ENCODE peak calls at places on chromosomes 5 and 9, in five cellular contexts. One of them, this sample, is unnamed.

GRCh38 chr5:173689713-173690360 is 73.4 kb upstream of the BOD1 start:
- DNase-seq in nephron progenitor cell: no peak
- DNase-seq in stimulated activated naive CD8-positive, alpha-beta T cell treated with anti-CD3 and anti-CD28 coated beads, Interleukin-15, Interleukin-2, amounts not matched to agents 100 U/mL and 50 U/mL, for 24 hours: no peak
- DNase-seq in activated T-helper 2 cell treated with anti-CD3 and anti-CD28 coated beads, Interferon-gamma antibody, Interleukin-2, Interleukin-4, amounts not matched to agents 10 μg/mL and 5 μg/mL and 100 μg/mL, durations not matched to agents 14 hours and 24 hours and 36 hours: no peak
- DNase-seq in amniotic stem cell: no peak
- DNase-seq in this sample: no peak

GRCh38 chr9:94718936-94719335 is 7.6 kb upstream of the AOPEP start:
- DNase-seq in stimulated activated naive CD8-positive, alpha-beta T cell treated with anti-CD3 and anti-CD28 coated beads, Interleukin-15, Interleukin-2, amounts not matched to agents 100 U/mL and 50 U/mL, for 24 hours: no peak
- DNase-seq in amniotic stem cell: no peak
- DNase-seq in activated T-helper 2 cell treated with anti-CD3 and anti-CD28 coated beads, Interferon-gamma antibody, Interleukin-2, Interleukin-4, amounts not matched to agents 10 μg/mL and 5 μg/mL and 100 μg/mL, durations not matched to agents 14 hours and 24 hours and 36 hours: no peak
- DNase-seq in nephron progenitor cell: no peak
- DNase-seq in this sample: no peak

GRCh38 chr5:9056046-9056445 is 489.8 kb downstream of the SEMA5A start:
- DNase-seq in activated T-helper 2 cell treated with anti-CD3 and anti-CD28 coated beads, Interferon-gamma antibody, Interleukin-2, Interleukin-4, amounts not matched to agents 10 μg/mL and 5 μg/mL and 100 μg/mL, durations not matched to agents 14 hours and 24 hours and 36 hours: no peak
- DNase-seq in nephron progenitor cell: no peak
- DNase-seq in stimulated activated naive CD8-positive, alpha-beta T cell treated with anti-CD3 and anti-CD28 coated beads, Interleukin-15, Interleukin-2, amounts not matched to agents 100 U/mL and 50 U/mL, for 24 hours: no peak
- DNase-seq in amniotic stem cell: no peak
- DNase-seq in this sample: peak; percentile 18

GRCh38 chr9:69293186-69293585 is 31.8 kb upstream of the ENTREP1 start:
- DNase-seq in stimulated activated naive CD8-positive, alpha-beta T cell treated with anti-CD3 and anti-CD28 coated beads, Interleukin-15, Interleukin-2, amounts not matched to agents 100 U/mL and 50 U/mL, for 24 hours: no peak
- DNase-seq in activated T-helper 2 cell treated with anti-CD3 and anti-CD28 coated beads, Interferon-gamma antibody, Interleukin-2, Interleukin-4, amounts not matched to agents 10 μg/mL and 5 μg/mL and 100 μg/mL, durations not matched to agents 14 hours and 24 hours and 36 hours: no peak
- DNase-seq in nephron progenitor cell: no peak
- DNase-seq in amniotic stem cell: no peak
- DNase-seq in this sample: no peak

GRCh38 chr9:73474625-73475024 is 323.0 kb downstream of the ANXA1 start:
- DNase-seq in stimulated activated naive CD8-positive, alpha-beta T cell treated with anti-CD3 and anti-CD28 coated beads, Interleukin-15, Interleukin-2, amounts not matched to agents 100 U/mL and 50 U/mL, for 24 hours: no peak
- DNase-seq in activated T-helper 2 cell treated with anti-CD3 and anti-CD28 coated beads, Interferon-gamma antibody, Interleukin-2, Interleukin-4, amounts not matched to agents 10 μg/mL and 5 μg/mL and 100 μg/mL, durations not matched to agents 14 hours and 24 hours and 36 hours: no peak
- DNase-seq in nephron progenitor cell: no peak
- DNase-seq in amniotic stem cell: no peak
- DNase-seq in this sample: no peak

GRCh38 chr9:86788456-86788855 is 158.8 kb downstream of the GAS1 start:
- DNase-seq in stimulated activated naive CD8-positive, alpha-beta T cell treated with anti-CD3 and anti-CD28 coated beads, Interleukin-15, Interleukin-2, amounts not matched to agents 100 U/mL and 50 U/mL, for 24 hours: no peak
- DNase-seq in amniotic stem cell: no peak
- DNase-seq in nephron progenitor cell: no peak
- DNase-seq in activated T-helper 2 cell treated with anti-CD3 and anti-CD28 coated beads, Interferon-gamma antibody, Interleukin-2, Interleukin-4, amounts not matched to agents 10 μg/mL and 5 μg/mL and 100 μg/mL, durations not matched to agents 14 hours and 24 hours and 36 hours: no peak
- DNase-seq in this sample: no peak

GRCh38 chr5:51651889-51652288 is 268.6 kb downstream of the ISL1 start:
- DNase-seq in nephron progenitor cell: no peak
- DNase-seq in stimulated activated naive CD8-positive, alpha-beta T cell treated with anti-CD3 and anti-CD28 coated beads, Interleukin-15, Interleukin-2, amounts not matched to agents 100 U/mL and 50 U/mL, for 24 hours: no peak
- DNase-seq in amniotic stem cell: no peak
- DNase-seq in activated T-helper 2 cell treated with anti-CD3 and anti-CD28 coated beads, Interferon-gamma antibody, Interleukin-2, Interleukin-4, amounts not matched to agents 10 μg/mL and 5 μg/mL and 100 μg/mL, durations not matched to agents 14 hours and 24 hours and 36 hours: no peak
- DNase-seq in this sample: peak; percentile 11

GRCh38 chr9:124206391-124206790 is 51.4 kb upstream of the NEK6 start:
- DNase-seq in amniotic stem cell: no peak
- DNase-seq in nephron progenitor cell: no peak
- DNase-seq in activated T-helper 2 cell treated with anti-CD3 and anti-CD28 coated beads, Interferon-gamma antibody, Interleukin-2, Interleukin-4, amounts not matched to agents 10 μg/mL and 5 μg/mL and 100 μg/mL, durations not matched to agents 14 hours and 24 hours and 36 hours: no peak
- DNase-seq in stimulated activated naive CD8-positive, alpha-beta T cell treated with anti-CD3 and anti-CD28 coated beads, Interleukin-15, Interleukin-2, amounts not matched to agents 100 U/mL and 50 U/mL, for 24 hours: no peak
- DNase-seq in this sample: no peak

GRCh38 chr9:78122631-78123030 is 91.0 kb upstream of the GNAQ start:
- DNase-seq in nephron progenitor cell: no peak
- DNase-seq in stimulated activated naive CD8-positive, alpha-beta T cell treated with anti-CD3 and anti-CD28 coated beads, Interleukin-15, Interleukin-2, amounts not matched to agents 100 U/mL and 50 U/mL, for 24 hours: no peak
- DNase-seq in activated T-helper 2 cell treated with anti-CD3 and anti-CD28 coated beads, Interferon-gamma antibody, Interleukin-2, Interleukin-4, amounts not matched to agents 10 μg/mL and 5 μg/mL and 100 μg/mL, durations not matched to agents 14 hours and 24 hours and 36 hours: no peak
- DNase-seq in amniotic stem cell: no peak
- DNase-seq in this sample: peak; percentile 75

GRCh38 chr9:33914887-33915286 is 97.9 kb downstream of the UBE2R2 start:
- DNase-seq in nephron progenitor cell: no peak
- DNase-seq in activated T-helper 2 cell treated with anti-CD3 and anti-CD28 coated beads, Interferon-gamma antibody, Interleukin-2, Interleukin-4, amounts not matched to agents 10 μg/mL and 5 μg/mL and 100 μg/mL, durations not matched to agents 14 hours and 24 hours and 36 hours: no peak
- DNase-seq in stimulated activated naive CD8-positive, alpha-beta T cell treated with anti-CD3 and anti-CD28 coated beads, Interleukin-15, Interleukin-2, amounts not matched to agents 100 U/mL and 50 U/mL, for 24 hours: no peak
- DNase-seq in amniotic stem cell: no peak
- DNase-seq in this sample: no peak

GRCh38 chr9:116087751-116088194 is 65.8 kb upstream of the PAPPA start:
- DNase-seq in activated T-helper 2 cell treated with anti-CD3 and anti-CD28 coated beads, Interferon-gamma antibody, Interleukin-2, Interleukin-4, amounts not matched to agents 10 μg/mL and 5 μg/mL and 100 μg/mL, durations not matched to agents 14 hours and 24 hours and 36 hours: no peak
- DNase-seq in amniotic stem cell: no peak
- DNase-seq in nephron progenitor cell: no peak
- DNase-seq in stimulated activated naive CD8-positive, alpha-beta T cell treated with anti-CD3 and anti-CD28 coated beads, Interleukin-15, Interleukin-2, amounts not matched to agents 100 U/mL and 50 U/mL, for 24 hours: no peak
- DNase-seq in this sample: peak; percentile 64

GRCh38 chr5:161549106-161549505 is 2.6 kb upstream of the GABRB2 start:
- DNase-seq in nephron progenitor cell: peak; percentile 26
- DNase-seq in stimulated activated naive CD8-positive, alpha-beta T cell treated with anti-CD3 and anti-CD28 coated beads, Interleukin-15, Interleukin-2, amounts not matched to agents 100 U/mL and 50 U/mL, for 24 hours: no peak
- DNase-seq in activated T-helper 2 cell treated with anti-CD3 and anti-CD28 coated beads, Interferon-gamma antibody, Interleukin-2, Interleukin-4, amounts not matched to agents 10 μg/mL and 5 μg/mL and 100 μg/mL, durations not matched to agents 14 hours and 24 hours and 36 hours: no peak
- DNase-seq in amniotic stem cell: no peak
- DNase-seq in this sample: no peak

GRCh38 chr9:121179930-121180681 is 21.6 kb downstream of the RAB14 start:
- DNase-seq in activated T-helper 2 cell treated with anti-CD3 and anti-CD28 coated beads, Interferon-gamma antibody, Interleukin-2, Interleukin-4, amounts not matched to agents 10 μg/mL and 5 μg/mL and 100 μg/mL, durations not matched to agents 14 hours and 24 hours and 36 hours: no peak
- DNase-seq in amniotic stem cell: no peak
- DNase-seq in stimulated activated naive CD8-positive, alpha-beta T cell treated with anti-CD3 and anti-CD28 coated beads, Interleukin-15, Interleukin-2, amounts not matched to agents 100 U/mL and 50 U/mL, for 24 hours: no peak
- DNase-seq in nephron progenitor cell: no peak
- DNase-seq in this sample: no peak

GRCh38 chr5:134227259-134227658 is 1.4 kb upstream of the PPP2CA start:
- DNase-seq in activated T-helper 2 cell treated with anti-CD3 and anti-CD28 coated beads, Interferon-gamma antibody, Interleukin-2, Interleukin-4, amounts not matched to agents 10 μg/mL and 5 μg/mL and 100 μg/mL, durations not matched to agents 14 hours and 24 hours and 36 hours: no peak
- DNase-seq in nephron progenitor cell: no peak
- DNase-seq in stimulated activated naive CD8-positive, alpha-beta T cell treated with anti-CD3 and anti-CD28 coated beads, Interleukin-15, Interleukin-2, amounts not matched to agents 100 U/mL and 50 U/mL, for 24 hours: peak; percentile 11
- DNase-seq in amniotic stem cell: no peak
- DNase-seq in this sample: peak; percentile 12

GRCh38 chr5:26339576-26339975 is 698.8 kb downstream of the CDH9 start:
- DNase-seq in activated T-helper 2 cell treated with anti-CD3 and anti-CD28 coated beads, Interferon-gamma antibody, Interleukin-2, Interleukin-4, amounts not matched to agents 10 μg/mL and 5 μg/mL and 100 μg/mL, durations not matched to agents 14 hours and 24 hours and 36 hours: no peak
- DNase-seq in stimulated activated naive CD8-positive, alpha-beta T cell treated with anti-CD3 and anti-CD28 coated beads, Interleukin-15, Interleukin-2, amounts not matched to agents 100 U/mL and 50 U/mL, for 24 hours: no peak
- DNase-seq in nephron progenitor cell: no peak
- DNase-seq in amniotic stem cell: no peak
- DNase-seq in this sample: no peak

GRCh38 chr5:9621379-9621903 is 8.7 kb downstream of the TAS2R1 start:
- DNase-seq in activated T-helper 2 cell treated with anti-CD3 and anti-CD28 coated beads, Interferon-gamma antibody, Interleukin-2, Interleukin-4, amounts not matched to agents 10 μg/mL and 5 μg/mL and 100 μg/mL, durations not matched to agents 14 hours and 24 hours and 36 hours: no peak
- DNase-seq in amniotic stem cell: peak; percentile 18
- DNase-seq in nephron progenitor cell: no peak
- DNase-seq in stimulated activated naive CD8-positive, alpha-beta T cell treated with anti-CD3 and anti-CD28 coated beads, Interleukin-15, Interleukin-2, amounts not matched to agents 100 U/mL and 50 U/mL, for 24 hours: no peak
- DNase-seq in this sample: no peak

GRCh38 chr5:53430618-53431252 is 49.7 kb upstream of the FST start:
- DNase-seq in amniotic stem cell: peak; percentile 57
- DNase-seq in activated T-helper 2 cell treated with anti-CD3 and anti-CD28 coated beads, Interferon-gamma antibody, Interleukin-2, Interleukin-4, amounts not matched to agents 10 μg/mL and 5 μg/mL and 100 μg/mL, durations not matched to agents 14 hours and 24 hours and 36 hours: no peak
- DNase-seq in stimulated activated naive CD8-positive, alpha-beta T cell treated with anti-CD3 and anti-CD28 coated beads, Interleukin-15, Interleukin-2, amounts not matched to agents 100 U/mL and 50 U/mL, for 24 hours: no peak
- DNase-seq in nephron progenitor cell: no peak
- DNase-seq in this sample: peak; percentile 69